ENCODE peak calls at places on chromosomes 16 and 17, in four cellular contexts. S, Y, H and W are unnamed samples.

GRCh38 chr17:6574689-6575595 is 18.6 kb upstream of the PITPNM3 start:
- DNase-seq in S (no peak), Y (peak), H (no peak), W (no peak)

GRCh38 chr16:29845656-29846055 is 17.4 kb downstream of the CDIPT start:
- DNase-seq in S (no peak), Y (no peak), H (no peak), W (no peak)

GRCh38 chr16:20904507-20905079 is 4.0 kb downstream of the LYRM1 start:
- DNase-seq in S (no peak), Y (no peak), H (peak), W (no peak)

GRCh38 chr16:27325736-27326135 is 12.0 kb downstream of the IL4R start:
- DNase-seq in S (no peak), Y (no peak), H (no peak), W (no peak)

GRCh38 chr17:78381601-78382168 is 3.2 kb downstream of the PGS1 start:
- DNase-seq in S (no peak), Y (no peak), H (no peak), W (no peak)

GRCh38 chr17:63537991-63538692 is 12.1 kb upstream of the DCAF7 start:
- DNase-seq in S (no peak), Y (peak), H (no peak), W (no peak)

GRCh38 chr17:13003454-13003851 is 14.4 kb downstream of the ELAC2 start:
- DNase-seq in S (no peak), Y (no peak), H (no peak), W (no peak)

GRCh38 chr16:85395207-85395912 is 217.8 kb upstream of the GSE1 start:
- DNase-seq in S (no peak), Y (no peak), H (no peak), W (no peak)

GRCh38 chr16:69396187-69397061 is 10.6 kb upstream of the TERF2 start:
- DNase-seq in S (peak), Y (peak), H (peak), W (no peak)

GRCh38 chr17:14672830-14673229 is 371.9 kb downstream of the HS3ST3B1 start:
- DNase-seq in S (peak), Y (peak), H (no peak), W (no peak)

GRCh38 chr17:75079023-75079373 is 8.8 kb upstream of the SLC16A5 start:
- DNase-seq in S (no peak), Y (no peak), H (no peak), W (no peak)

GRCh38 chr17:72587773-72588511 is 467.1 kb downstream of the SOX9 start:
- DNase-seq in S (no peak), Y (no peak), H (peak), W (no peak)

GRCh38 chr17:61463068-61463980 is 11.1 kb downstream of the TBX4 start:
- DNase-seq in S (no peak), Y (no peak), H (no peak), W (no peak)

GRCh38 chr16:26959416-26960009 is 107.2 kb upstream of the C16orf82 start:
- DNase-seq in S (no peak), Y (no peak), H (no peak), W (no peak)

GRCh38 chr17:50661795-50662391 is 27.2 kb downstream of the ABCC3 start:
- DNase-seq in S (no peak), Y (no peak), H (peak), W (no peak)

GRCh38 chr16:81035975-81036750 is 521 bp downstream of the ATMIN start:
- DNase-seq in S (no peak), Y (peak), H (peak), W (no peak)

GRCh38 chr16:8921626-8921984 is 39.5 kb downstream of the LITAFD start:
- DNase-seq in S (no peak), Y (no peak), H (no peak), W (no peak)

GRCh38 chr17:80364091-80364691 is 50.8 kb upstream of the ENDOV start:
- DNase-seq in S (no peak), Y (peak), H (peak), W (no peak)

GRCh38 chr16:54066451-54067056 is 220.0 kb downstream of the IRX3 start:
- DNase-seq in S (no peak), Y (no peak), H (no peak), W (no peak)

GRCh38 chr17:71983828-71984227 is 137.0 kb upstream of the SOX9 start:
- DNase-seq in S (no peak), Y (no peak), H (no peak), W (no peak)

GRCh38 chr16:73951541-73951940 is 345.1 kb upstream of the PSMD7 start:
- DNase-seq in S (no peak), Y (no peak), H (no peak), W (no peak)

GRCh38 chr17:21419299-21420239 is 43.4 kb downstream of the KCNJ12 start:
- DNase-seq in S (no peak), Y (no peak), H (peak), W (no peak)

GRCh38 chr16:70652322-70652721 is 6.0 kb downstream of the IL34 start:
- DNase-seq in S (no peak), Y (no peak), H (no peak), W (no peak)

GRCh38 chr17:56549501-56549900 is 44.0 kb upstream of the NOG start:
- DNase-seq in S (no peak), Y (no peak), H (no peak), W (no peak)

GRCh38 chr16:64808474-64808873 is 313.4 kb downstream of the CDH11 start:
- DNase-seq in S (no peak), Y (no peak), H (no peak), W (no peak)

GRCh38 chr17:75348386-75349012 is 57.0 kb downstream of the GRB2 start:
- DNase-seq in S (no peak), Y (no peak), H (peak), W (no peak)

GRCh38 chr16:46996391-46996790 is 22.9 kb upstream of the DNAJA2 start:
- DNase-seq in S (no peak), Y (no peak), H (no peak), W (no peak)

GRCh38 chr16:337975-338575 is 14.4 kb downstream of the AXIN1 start:
- DNase-seq in S (no peak), Y (peak), H (no peak), W (no peak)

GRCh38 chr17:64357191-64357981 is 33.3 kb downstream of the PECAM1 start:
- DNase-seq in S (no peak), Y (no peak), H (no peak), W (no peak)

GRCh38 chr16:57358527-57359095 is at the start of gene CCL22:
- DNase-seq in S (no peak), Y (no peak), H (no peak), W (no peak)

GRCh38 chr16:84806256-84806889 is 13.4 kb upstream of the CRISPLD2 start:
- DNase-seq in S (no peak), Y (no peak), H (no peak), W (no peak)